ENCODE peak calls at places on chromosomes 1 and 21, in five cellular contexts. D, A, Y, L and K are unnamed samples.

GRCh38 chr1:173149887-173150286 is 57.2 kb downstream of the TNFSF4 start:
- DNase-seq in D (no peak), Y (no peak), A (no peak), L (peak), K (no peak)

GRCh38 chr1:232226197-232226681 is 403.7 kb downstream of the SIPA1L2 start:
- DNase-seq in L (peak), A (no peak), D (no peak), Y (no peak), K (no peak)

GRCh38 chr21:33368124-33368523 is 35.1 kb upstream of the IFNGR2 start:
- DNase-seq in L (no peak), Y (no peak), D (no peak), A (no peak), K (peak)

GRCh38 chr1:116508984-116509980 is 61.5 kb downstream of the CD58 start:
- DNase-seq in Y (no peak), A (no peak), L (no peak), D (no peak), K (no peak)

GRCh38 chr21:41662161-41662560 is 104.7 kb downstream of the RIPK4 start:
- DNase-seq in Y (no peak), A (no peak), D (no peak), L (no peak), K (no peak)

GRCh38 chr1:22711591-22712501 is 1.2 kb downstream of the EPHB2 start:
- DNase-seq in D (no peak), A (no peak), Y (no peak), L (no peak), K (no peak)

GRCh38 chr21:36134820-36135390 is at the start of gene CBR3:
- DNase-seq in Y (no peak), L (peak), D (peak), A (peak), K (peak)

GRCh38 chr1:41073971-41074370 is 52.4 kb upstream of the SLFNL1 start:
- DNase-seq in Y (no peak), L (no peak), D (no peak), A (no peak), K (no peak)

GRCh38 chr1:202171292-202172014 is 11.1 kb upstream of the PTPN7 start:
- DNase-seq in Y (no peak), D (no peak), A (no peak), L (no peak), K (no peak)

GRCh38 chr1:160682983-160683886 is 28.4 kb downstream of the CD48 start:
- DNase-seq in L (no peak), Y (no peak), A (no peak), D (no peak), K (no peak)

GRCh38 chr1:88973520-88974137 is 18.8 kb downstream of the KYAT3 start:
- DNase-seq in A (no peak), D (no peak), Y (peak), L (no peak), K (no peak)

GRCh38 chr1:54800899-54801759 is at the start of gene TTC22:
- DNase-seq in L (no peak), D (no peak), Y (no peak), A (peak), K (peak)

GRCh38 chr1:97252076-97252475 is 530.5 kb downstream of the PTBP2 start:
- DNase-seq in D (no peak), A (no peak), Y (no peak), L (no peak), K (peak)

GRCh38 chr1:154435801-154436200 is 30.7 kb downstream of the IL6R start:
- DNase-seq in L (no peak), Y (no peak), A (no peak), D (no peak), K (no peak)